ENCODE peak calls at places on chromosomes 1 and 21, in seven cellular contexts. W, C, P, O, G, H and M are unnamed samples.

GRCh38 chr21:38219049-38219628 is 37.7 kb upstream of the KCNJ15 start:
- DNase-seq in W (peak; percentile 58), C (peak; percentile 86), P (peak; percentile 21), O (peak; percentile 48), G (peak; percentile 10), H (no peak), M (no peak)

GRCh38 chr1:26856181-26856580 is 6.8 kb upstream of the SFN start:
- DNase-seq in W (no peak), C (no peak), P (no peak), O (no peak), G (no peak), H (no peak), M (no peak)

GRCh38 chr1:234214129-234214910 is 158.9 kb upstream of the COA6 start:
- DNase-seq in W (peak; percentile 87), C (no peak), P (no peak), O (no peak), G (no peak), H (no peak), M (no peak)

GRCh38 chr1:157597959-157598667 is at the start of gene FCRL4:
- DNase-seq in W (no peak), C (no peak), P (no peak), O (no peak), G (no peak), H (peak; percentile 66), M (no peak)

GRCh38 chr21:42307106-42307505 is 8.1 kb downstream of the TFF3 start:
- DNase-seq in W (no peak), C (no peak), P (no peak), O (no peak), G (no peak), H (no peak), M (no peak)

GRCh38 chr1:160429125-160429551 is 28.8 kb downstream of the VANGL2 start:
- DNase-seq in W (no peak), C (peak; percentile 21), P (no peak), O (no peak), G (no peak), H (peak; percentile 51), M (no peak)

GRCh38 chr1:148307583-148308185 is 155.6 kb upstream of the NBPF11 start:
- DNase-seq in W (no peak), C (no peak), P (no peak), O (no peak), G (no peak), H (no peak), M (no peak)

GRCh38 chr21:32516729-32517649 is 68.3 kb downstream of the TCP10L start:
- DNase-seq in W (no peak), C (peak; percentile 33), P (no peak), O (no peak), G (no peak), H (no peak), M (no peak)

GRCh38 chr1:14808768-14809167 is 210.3 kb downstream of the KAZN start:
- DNase-seq in W (no peak), C (no peak), P (no peak), O (no peak), G (no peak), H (no peak), M (no peak)
- TF ChIP-seq JUND in W (no peak), C (no peak), P (no peak), O (no peak), G (no peak), H (no peak), M (no peak)

GRCh38 chr1:30763654-30764248 is 6.2 kb upstream of the LAPTM5 start:
- DNase-seq in W (no peak), C (no peak), P (no peak), O (no peak), G (no peak), H (no peak), M (no peak)

GRCh38 chr1:30762931-30763653 is 5.5 kb upstream of the LAPTM5 start:
- DNase-seq in W (no peak), C (no peak), P (no peak), O (no peak), G (no peak), H (no peak), M (no peak)

GRCh38 chr1:30765610-30766434 is 8.2 kb upstream of the LAPTM5 start:
- DNase-seq in W (no peak), C (peak; percentile 73), P (no peak), O (no peak), G (no peak), H (no peak), M (no peak)

GRCh38 chr1:30764939-30765582 is 7.5 kb upstream of the LAPTM5 start:
- DNase-seq in W (no peak), C (no peak), P (no peak), O (no peak), G (no peak), H (peak; percentile 90), M (no peak)

DNA sequence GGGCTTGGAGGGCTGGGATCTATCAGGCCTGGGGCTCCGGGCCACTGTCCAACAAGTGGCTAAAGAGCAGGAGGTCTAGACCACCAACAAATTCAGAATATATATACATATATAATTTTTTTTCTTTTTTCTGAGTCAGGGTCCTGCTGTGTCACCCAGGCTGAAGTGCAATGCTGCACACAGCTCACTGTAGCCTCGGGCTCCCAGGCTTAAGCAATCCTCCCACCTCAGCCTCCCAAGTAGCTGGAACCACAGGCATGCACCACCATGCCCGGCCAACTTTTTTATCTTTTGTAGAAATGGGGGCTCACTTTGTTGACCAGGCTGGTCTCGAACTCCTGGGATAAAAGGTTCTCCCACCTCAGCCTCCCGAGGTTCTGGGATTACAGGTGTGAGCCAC is 6.8 kb upstream of the LAPTM5 start:
- DNase-seq in W (no peak), C (no peak), P (no peak), O (no peak), G (no peak), H (no peak), M (no peak)
- TF ChIP-seq JUND in W (no peak), C (no peak), P (no peak), O (no peak), G (no peak), H (no peak), M (no peak)

GRCh38 chr1:43603004-43603403 is 46.9 kb upstream of the KDM4A start:
- DNase-seq in W (no peak), C (no peak), P (no peak), O (no peak), G (no peak), H (no peak), M (no peak)

GRCh38 chr1:43606624-43607023 is 43.3 kb upstream of the KDM4A start:
- DNase-seq in W (no peak), C (peak; percentile 14), P (no peak), O (no peak), G (no peak), H (no peak), M (no peak)

GRCh38 chr1:43605157-43605556 is 44.8 kb upstream of the KDM4A start:
- DNase-seq in W (no peak), C (no peak), P (no peak), O (no peak), G (no peak), H (no peak), M (no peak)

GRCh38 chr1:43604192-43604591 is 45.8 kb upstream of the KDM4A start:
- DNase-seq in W (no peak), C (no peak), P (no peak), O (no peak), G (no peak), H (no peak), M (no peak)

GRCh38 chr1:43605761-43606160 is 44.2 kb upstream of the KDM4A start:
- DNase-seq in W (no peak), C (no peak), P (no peak), O (no peak), G (no peak), H (no peak), M (no peak)
- TF ChIP-seq JUND in W (no peak), C (no peak), P (no peak), O (no peak), G (no peak), H (no peak), M (no peak)

GRCh38 chr1:2148691-2149090 is 45.9 kb downstream of the FAAP20 start:
- DNase-seq in W (no peak), C (no peak), P (no peak), O (no peak), G (no peak), H (no peak), M (no peak)
- TF ChIP-seq JUND in W (no peak), C (no peak), P (no peak), O (no peak), G (no peak), H (no peak), M (no peak)

GRCh38 chr21:36744560-36745231 is 45.8 kb downstream of the SIM2 start:
- DNase-seq in W (peak; percentile 87), C (no peak), P (no peak), O (no peak), G (no peak), H (no peak), M (no peak)
- TF ChIP-seq JUND in W (no peak), C (no peak), P (no peak), O (no peak), G (no peak), H (no peak), M (no peak)

GRCh38 chr1:232510367-232511110 is 119.4 kb downstream of the SIPA1L2 start:
- DNase-seq in W (no peak), C (no peak), P (no peak), O (no peak), G (no peak), H (no peak), M (no peak)
- TF ChIP-seq JUND in W (no peak), C (no peak), P (no peak), O (no peak), G (no peak), H (no peak), M (no peak)

GRCh38 chr1:98906361-98906760 is 98.3 kb downstream of the PLPPR5 start:
- DNase-seq in W (no peak), C (no peak), P (no peak), O (no peak), G (no peak), H (no peak), M (no peak)
- TF ChIP-seq JUND in W (no peak), C (no peak), P (no peak), O (no peak), G (no peak), H (no peak), M (no peak)

DNA sequence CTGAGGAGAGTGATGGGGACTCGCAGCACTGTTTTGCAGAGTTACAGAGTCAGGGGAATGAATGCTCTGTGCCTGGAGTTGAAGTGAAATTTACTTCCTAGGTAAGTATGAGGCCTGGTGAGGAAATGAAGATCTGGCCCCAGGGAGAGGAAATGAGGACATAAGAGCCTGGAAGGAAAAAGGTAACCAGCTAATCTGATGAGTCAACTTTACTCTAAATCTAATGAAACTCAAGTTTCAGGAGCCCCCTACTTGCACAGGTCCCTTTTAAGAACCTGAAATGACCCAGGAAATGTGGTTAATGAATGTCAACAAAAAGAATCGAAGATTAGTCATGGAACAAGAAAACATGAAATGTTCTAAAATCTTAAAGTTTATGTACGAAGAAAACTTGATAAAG is 599.0 kb downstream of the AGBL4 start:
- DNase-seq in W (no peak), C (no peak), P (no peak), O (no peak), G (no peak), H (no peak), M (no peak)
- TF ChIP-seq JUND in W (no peak), C (no peak), P (no peak), O (no peak), G (no peak), H (no peak), M (no peak)